ENCODE peak calls at places on chromosomes 4 and X, in six cellular contexts. X, A, E, K, Q and S are unnamed samples.

GRCh38 chr4:39036172-39036571 is 4.0 kb upstream of the TMEM156 start:
- DNase-seq in X (no peak), A (no peak), E (no peak), K (no peak), Q (no peak), S (no peak)

GRCh38 chr4:32519060-32519459 is 1798.9 kb downstream of the PCDH7 start:
- DNase-seq in X (no peak), A (no peak), E (no peak), K (no peak), Q (no peak), S (no peak)

GRCh38 chrX:150361777-150362351 is 1.3 kb upstream of the MAMLD1 start:
- DNase-seq in X (peak; percentile 33), A (peak; percentile 73), E (no peak), K (peak; percentile 57), Q (peak; percentile 19), S (peak; percentile 53)

GRCh38 chr4:157739237-157739636 is 433.6 kb downstream of the GASK1B start:
- DNase-seq in X (no peak), A (no peak), E (no peak), K (no peak), Q (no peak), S (no peak)

GRCh38 chr4:6885953-6886557 is 23.6 kb upstream of the TBC1D14 start:
- DNase-seq in X (peak; percentile 69), A (peak; percentile 95), E (peak; percentile 69), K (peak; percentile 90), Q (peak; percentile 72), S (peak; percentile 88)

GRCh38 chrX:112571388-112571787 is 108.3 kb downstream of the LHFPL1 start:
- DNase-seq in X (no peak), A (no peak), E (no peak), K (no peak), Q (no peak), S (no peak)

GRCh38 chrX:71107762-71108360 is 1.3 kb upstream of the CXorf65 start:
- DNase-seq in X (no peak), A (no peak), E (no peak), K (no peak), Q (no peak), S (no peak)

GRCh38 chrX:78384486-78384885 is 57.1 kb upstream of the CYSLTR1 start:
- DNase-seq in X (no peak), A (no peak), E (no peak), K (no peak), Q (no peak), S (no peak)

GRCh38 chrX:106707771-106708454 is 18.6 kb upstream of the RNF128 start:
- DNase-seq in X (no peak), A (peak; percentile 84), E (no peak), K (no peak), Q (no peak), S (no peak)

GRCh38 chr4:113636877-113637276 is 124.7 kb downstream of the CAMK2D start:
- DNase-seq in X (no peak), A (no peak), E (no peak), K (no peak), Q (no peak), S (no peak)

GRCh38 chr4:1792832-1793495 is at the start of gene FGFR3:
- DNase-seq in X (peak; percentile 26), A (peak; percentile 98), E (no peak), K (no peak), Q (peak; percentile 44), S (no peak)

GRCh38 chr4:85951-86350 is 32.8 kb downstream of the ZNF595 start:
- DNase-seq in X (no peak), A (no peak), E (no peak), K (no peak), Q (no peak), S (no peak)

GRCh38 chrX:137286423-137286822 is 252.6 kb upstream of the GPR101 start:
- DNase-seq in X (no peak), A (no peak), E (no peak), K (no peak), Q (no peak), S (no peak)

GRCh38 chr4:98771959-98772619 is 113.7 kb upstream of the TSPAN5 start:
- DNase-seq in X (no peak), A (no peak), E (no peak), K (no peak), Q (no peak), S (no peak)

GRCh38 chr4:84939111-84939510 is 27.4 kb downstream of the WDFY3 start:
- DNase-seq in X (no peak), A (no peak), E (no peak), K (no peak), Q (no peak), S (no peak)

GRCh38 chr4:115675721-115676120 is 562.3 kb upstream of the NDST4 start:
- DNase-seq in X (no peak), A (no peak), E (no peak), K (no peak), Q (no peak), S (no peak)

GRCh38 chr4:155566241-155566823 is 100.3 kb upstream of the GUCY1A1 start:
- DNase-seq in X (no peak), A (peak; percentile 38), E (no peak), K (no peak), Q (no peak), S (no peak)

GRCh38 chrX:132393090-132393884 is 95.6 kb downstream of the MBNL3 start:
- DNase-seq in X (no peak), A (no peak), E (no peak), K (no peak), Q (no peak), S (no peak)

GRCh38 chr4:101217353-101218031 is 129.8 kb downstream of the PPP3CA start:
- DNase-seq in X (no peak), A (no peak), E (no peak), K (no peak), Q (no peak), S (no peak)

GRCh38 chr4:7980036-7980435 is 40.4 kb upstream of the AFAP1 start:
- DNase-seq in X (no peak), A (peak; percentile 72), E (no peak), K (no peak), Q (no peak), S (no peak)

GRCh38 chrX:362351-362750 is 24.4 kb downstream of the PPP2R3B start:
- DNase-seq in X (no peak), A (no peak), E (no peak), K (no peak), Q (no peak), S (peak; percentile 28)

GRCh38 chr4:21307709-21308108 is 607.5 kb downstream of the PACRGL start:
- DNase-seq in X (no peak), A (no peak), E (no peak), K (no peak), Q (no peak), S (no peak)

GRCh38 chr4:147054241-147054902 is 108.7 kb upstream of the TTC29 start:
- DNase-seq in X (no peak), A (no peak), E (no peak), K (no peak), Q (no peak), S (no peak)

GRCh38 chr4:94112644-94113043 is 95.0 kb upstream of the SMARCAD1 start:
- DNase-seq in X (no peak), A (no peak), E (no peak), K (no peak), Q (no peak), S (no peak)

GRCh38 chr4:41095192-41095872 is 119.0 kb downstream of the APBB2 start:
- DNase-seq in X (no peak), A (peak; percentile 17), E (no peak), K (no peak), Q (no peak), S (no peak)

GRCh38 chr4:168162604-168163003 is 70.3 kb downstream of the ANXA10 start:
- DNase-seq in X (peak; percentile 26), A (no peak), E (no peak), K (no peak), Q (no peak), S (no peak)

GRCh38 chr4:81314897-81315470 is 100.0 kb upstream of the PRKG2 start:
- DNase-seq in X (no peak), A (no peak), E (no peak), K (no peak), Q (no peak), S (no peak)
- H3K4me3 ChIP-seq in X (no peak overlapping the region), A (no peak overlapping the region), E (no peak overlapping the region), K (no peak overlapping the region), Q (no peak overlapping the region), S (no peak overlapping the region)

DNA sequence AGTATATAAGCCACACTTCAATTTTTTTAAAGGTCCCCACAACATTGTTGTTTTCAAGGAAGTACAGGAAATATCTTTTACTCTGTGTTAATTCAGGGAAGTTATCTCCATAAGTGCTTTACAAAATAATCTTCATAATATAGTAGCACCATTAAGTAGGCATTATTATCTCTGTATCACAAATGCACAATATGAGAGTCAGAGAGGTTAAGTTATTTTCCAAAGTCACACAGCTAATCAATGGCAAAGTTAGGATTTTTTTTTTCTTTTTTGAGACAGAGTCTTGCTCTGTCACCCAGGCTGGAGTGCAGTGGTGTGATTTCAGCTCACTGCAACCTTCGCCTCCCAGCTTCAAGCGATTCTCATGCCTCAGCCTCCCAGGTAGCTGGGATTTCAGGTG is 35.1 kb upstream of the PI4K2B start:
- DNase-seq in X (no peak), A (no peak), E (no peak), K (no peak), Q (no peak), S (no peak)
- H3K27ac ChIP-seq in X (no peak overlapping the region), A (no peak overlapping the region), E (no peak overlapping the region), K (no peak overlapping the region), Q (no peak overlapping the region), S (no peak overlapping the region)

GRCh38 chr4:118273642-118274041 is 79.2 kb downstream of the PRSS12 start:
- DNase-seq in X (no peak), A (no peak), E (no peak), K (no peak), Q (no peak), S (no peak)
- H3K4me3 ChIP-seq in X (no peak overlapping the region), A (no peak overlapping the region), E (no peak overlapping the region), K (no peak overlapping the region), Q (no peak overlapping the region), S (no peak overlapping the region)

GRCh38 chr4:76188557-76188956 is 25.1 kb downstream of the SCARB2 start:
- DNase-seq in X (no peak), A (no peak), E (no peak), K (no peak), Q (no peak), S (no peak)
- H3K27ac ChIP-seq in X (peak overlapping the region; percentile 39), A (peak overlapping the region; percentile 5), E (peak overlapping the region; percentile 89), K (no peak overlapping the region), Q (peak overlapping the region; percentile 33), S (no peak overlapping the region)

DNA sequence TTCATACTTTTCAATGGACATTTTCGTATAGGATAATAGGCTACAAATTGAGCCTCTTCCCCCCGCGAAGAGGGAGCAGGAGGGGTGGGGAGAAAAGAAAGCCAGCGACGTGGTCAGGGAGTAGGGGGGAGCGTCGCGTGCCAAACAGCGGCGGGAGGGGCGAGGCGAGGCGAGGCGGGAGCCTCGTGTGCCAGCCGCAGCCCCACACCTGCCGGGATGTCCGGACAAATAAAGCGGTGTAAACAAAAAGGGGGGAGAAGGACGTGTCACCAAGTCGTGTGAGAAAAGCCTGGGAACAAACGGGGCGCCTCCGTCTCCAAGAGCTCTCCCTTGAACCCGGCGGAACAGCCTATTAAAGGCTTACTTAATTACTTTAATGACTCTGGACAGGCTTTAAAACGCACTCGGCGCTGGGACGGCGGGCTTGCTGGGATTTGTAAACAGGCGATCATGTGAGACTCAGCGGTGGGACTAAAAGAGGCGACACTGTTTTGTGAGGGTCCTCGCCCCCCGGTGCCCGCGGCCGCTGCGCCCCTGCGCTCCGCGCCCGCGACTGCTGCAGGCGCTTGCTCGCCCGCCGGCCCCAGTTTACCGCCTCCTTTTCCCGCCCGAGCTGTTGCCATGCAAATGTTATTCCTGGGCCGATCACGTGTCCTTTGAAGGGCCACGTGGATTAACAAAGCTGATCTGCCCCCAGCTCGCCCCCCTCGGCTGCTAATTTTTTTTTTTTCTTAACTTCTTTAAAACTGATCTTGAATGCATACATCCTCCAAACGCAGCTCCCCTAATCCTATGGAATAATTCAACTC is at the start of gene HELT:
- DNase-seq in X (no peak), A (no peak), E (no peak), K (no peak), Q (no peak), S (no peak)
- H3K4me3 ChIP-seq in X (no peak within 1 kb of the TSS), A (no peak within 1 kb of the TSS), E (no peak within 1 kb of the TSS), K (no peak within 1 kb of the TSS), Q (peak within 1 kb of the TSS; percentile 51), S (no peak within 1 kb of the TSS)